ENCODE peak calls at places on chromosomes 16 and 17, in eight cellular contexts. X, J, P, C, O, Z, B and F are unnamed samples.

GRCh38 chr17:57856792-57857620 is 7.2 kb upstream of the MRPS23 start:
- DNase-seq in X (peak; percentile 39), J (no peak), P (no peak), C (no peak), O (no peak), Z (no peak), B (no peak), F (no peak)

GRCh38 chr17:27462149-27462548 is 5.9 kb downstream of the KSR1 start:
- DNase-seq in X (no peak), J (no peak), P (no peak), C (no peak), O (no peak), Z (no peak), B (no peak), F (no peak)

GRCh38 chr16:46929378-46930332 is 43.8 kb downstream of the DNAJA2 start:
- DNase-seq in X (peak; percentile 78), J (peak; percentile 85), P (peak; percentile 31), C (no peak), O (peak; percentile 28), Z (peak; percentile 77), B (no peak), F (peak; percentile 23)

GRCh38 chr17:81481011-81481799 is 31.4 kb downstream of the ACTG1 start:
- DNase-seq in X (peak; percentile 82), J (peak; percentile 77), P (peak; percentile 66), C (no peak), O (peak; percentile 80), Z (peak; percentile 62), B (no peak), F (peak; percentile 76)

GRCh38 chr17:79461041-79461440 is 149.8 kb downstream of the RBFOX3 start:
- DNase-seq in X (no peak), J (no peak), P (no peak), C (no peak), O (no peak), Z (no peak), B (no peak), F (no peak)

GRCh38 chr16:27449434-27450188 is 47.6 kb downstream of the IL21R start:
- DNase-seq in X (no peak), J (no peak), P (no peak), C (no peak), O (no peak), Z (peak; percentile 74), B (no peak), F (no peak)

GRCh38 chr16:64715624-64716023 is 406.2 kb downstream of the CDH11 start:
- DNase-seq in X (no peak), J (no peak), P (no peak), C (no peak), O (no peak), Z (no peak), B (no peak), F (no peak)

GRCh38 chr17:2335726-2336214 is 487 bp downstream of the TSR1 start:
- DNase-seq in X (peak; percentile 56), J (peak; percentile 21), P (no peak), C (no peak), O (no peak), Z (peak; percentile 18), B (no peak), F (no peak)

GRCh38 chr16:57619606-57620315 is 8.7 kb upstream of the ADGRG1 start:
- DNase-seq in X (peak; percentile 35), J (no peak), P (peak; percentile 77), C (no peak), O (no peak), Z (no peak), B (peak; percentile 42), F (no peak)